ENCODE peak calls at places on chromosomes 2 and 18, in four cellular contexts. One of them, this sample, is unnamed.

GRCh38 chr18:59446012-59446411 is 86.9 kb upstream of the LMAN1 start:
- DNase-seq in IMR-90: peak
- DNase-seq in heart left ventricle: no peak
- DNase-seq in activated B cell treated with CpG ODN at 0.5 μM for 24 hours: no peak
- DNase-seq in this sample: no peak

GRCh38 chr2:133457862-133458261 is 110.4 kb downstream of the NCKAP5 start:
- DNase-seq in IMR-90: no peak
- DNase-seq in heart left ventricle: no peak
- DNase-seq in activated B cell treated with CpG ODN at 0.5 μM for 24 hours: no peak
- DNase-seq in this sample: no peak

GRCh38 chr2:225889452-225889851 is 489.9 kb downstream of the NYAP2 start:
- DNase-seq in IMR-90: peak
- DNase-seq in heart left ventricle: peak
- DNase-seq in activated B cell treated with CpG ODN at 0.5 μM for 24 hours: no peak
- DNase-seq in this sample: peak

GRCh38 chr2:132646805-132647115 is 23.2 kb downstream of the LYPD1 start:
- DNase-seq in IMR-90: peak
- DNase-seq in heart left ventricle: no peak
- DNase-seq in activated B cell treated with CpG ODN at 0.5 μM for 24 hours: no peak
- DNase-seq in this sample: no peak

GRCh38 chr2:198309081-198309480 is 504.7 kb downstream of the PLCL1 start:
- DNase-seq in IMR-90: no peak
- DNase-seq in heart left ventricle: no peak
- DNase-seq in activated B cell treated with CpG ODN at 0.5 μM for 24 hours: no peak
- DNase-seq in this sample: no peak

GRCh38 chr2:152334701-152335015 is 316 bp upstream of the FMNL2 start:
- DNase-seq in IMR-90: no peak
- DNase-seq in heart left ventricle: no peak
- DNase-seq in activated B cell treated with CpG ODN at 0.5 μM for 24 hours: no peak
- DNase-seq in this sample: no peak

GRCh38 chr2:219266232-219266631 is 12.5 kb upstream of the TUBA4A start:
- DNase-seq in IMR-90: no peak
- DNase-seq in heart left ventricle: no peak
- DNase-seq in activated B cell treated with CpG ODN at 0.5 μM for 24 hours: no peak
- DNase-seq in this sample: no peak

GRCh38 chr2:52934354-52934898 is 833.2 kb upstream of the CHAC2 start:
- DNase-seq in IMR-90: peak
- DNase-seq in heart left ventricle: no peak
- DNase-seq in activated B cell treated with CpG ODN at 0.5 μM for 24 hours: no peak
- DNase-seq in this sample: no peak

GRCh38 chr2:68415521-68415920 is 50.4 kb downstream of the PLEK start:
- DNase-seq in IMR-90: no peak
- DNase-seq in heart left ventricle: no peak
- DNase-seq in activated B cell treated with CpG ODN at 0.5 μM for 24 hours: no peak
- DNase-seq in this sample: no peak

GRCh38 chr2:222256250-222256649 is 42.5 kb downstream of the PAX3 start:
- DNase-seq in IMR-90: no peak
- DNase-seq in heart left ventricle: no peak
- DNase-seq in activated B cell treated with CpG ODN at 0.5 μM for 24 hours: no peak
- DNase-seq in this sample: no peak

GRCh38 chr2:26693287-26693849 is 846 bp downstream of the KCNK3 start:
- DNase-seq in IMR-90: no peak
- DNase-seq in heart left ventricle: no peak
- DNase-seq in activated B cell treated with CpG ODN at 0.5 μM for 24 hours: no peak
- DNase-seq in this sample: peak

GRCh38 chr2:72037322-72037721 is 110.3 kb downstream of the CYP26B1 start:
- DNase-seq in IMR-90: no peak
- DNase-seq in heart left ventricle: no peak
- DNase-seq in activated B cell treated with CpG ODN at 0.5 μM for 24 hours: no peak
- DNase-seq in this sample: no peak

GRCh38 chr2:191930205-191930604 is 83.3 kb upstream of the CAVIN2 start:
- DNase-seq in IMR-90: no peak
- DNase-seq in heart left ventricle: no peak
- DNase-seq in activated B cell treated with CpG ODN at 0.5 μM for 24 hours: no peak
- DNase-seq in this sample: no peak

GRCh38 chr2:68379184-68379708 is 14.2 kb downstream of the PLEK start:
- DNase-seq in IMR-90: no peak
- DNase-seq in heart left ventricle: no peak
- DNase-seq in activated B cell treated with CpG ODN at 0.5 μM for 24 hours: no peak
- DNase-seq in this sample: peak

GRCh38 chr2:42342061-42342794 is 18.8 kb downstream of the COX7A2L start:
- DNase-seq in IMR-90: peak
- DNase-seq in heart left ventricle: peak
- DNase-seq in activated B cell treated with CpG ODN at 0.5 μM for 24 hours: no peak
- DNase-seq in this sample: no peak

GRCh38 chr18:21315741-21316187 is 73.7 kb downstream of the GREB1L start:
- DNase-seq in IMR-90: no peak
- DNase-seq in heart left ventricle: no peak
- DNase-seq in activated B cell treated with CpG ODN at 0.5 μM for 24 hours: no peak
- DNase-seq in this sample: no peak

GRCh38 chr18:39825485-39825884 is 2129.5 kb upstream of the PIK3C3 start:
- DNase-seq in IMR-90: no peak
- DNase-seq in heart left ventricle: no peak
- DNase-seq in activated B cell treated with CpG ODN at 0.5 μM for 24 hours: no peak
- DNase-seq in this sample: no peak

GRCh38 chr2:237242091-237242536 is 156.4 kb downstream of the COPS8 start:
- DNase-seq in IMR-90: peak
- DNase-seq in heart left ventricle: no peak
- DNase-seq in activated B cell treated with CpG ODN at 0.5 μM for 24 hours: no peak
- DNase-seq in this sample: no peak

GRCh38 chr2:181258761-181259160 is 198.4 kb upstream of the ITGA4 start:
- DNase-seq in IMR-90: peak
- DNase-seq in heart left ventricle: no peak
- DNase-seq in activated B cell treated with CpG ODN at 0.5 μM for 24 hours: no peak
- DNase-seq in this sample: no peak

GRCh38 chr18:23838801-23839366 is 149.6 kb downstream of the LAMA3 start:
- DNase-seq in IMR-90: peak
- DNase-seq in heart left ventricle: no peak
- DNase-seq in activated B cell treated with CpG ODN at 0.5 μM for 24 hours: no peak
- DNase-seq in this sample: no peak

GRCh38 chr2:26302846-26303245 is 43.1 kb upstream of the SELENOI start:
- DNase-seq in IMR-90: no peak
- DNase-seq in heart left ventricle: no peak
- DNase-seq in activated B cell treated with CpG ODN at 0.5 μM for 24 hours: no peak
- DNase-seq in this sample: no peak

GRCh38 chr2:140502951-140503630 is 1627.7 kb downstream of the LRP1B start:
- DNase-seq in IMR-90: peak
- DNase-seq in heart left ventricle: no peak
- DNase-seq in activated B cell treated with CpG ODN at 0.5 μM for 24 hours: no peak
- DNase-seq in this sample: no peak

GRCh38 chr2:191441761-191442160 is 196.6 kb downstream of the MYO1B start:
- DNase-seq in IMR-90: peak
- DNase-seq in heart left ventricle: peak
- DNase-seq in activated B cell treated with CpG ODN at 0.5 μM for 24 hours: no peak
- DNase-seq in this sample: no peak

GRCh38 chr2:14543284-14543683 is 89.2 kb upstream of the LRATD1 start:
- DNase-seq in IMR-90: peak
- DNase-seq in heart left ventricle: no peak
- DNase-seq in activated B cell treated with CpG ODN at 0.5 μM for 24 hours: no peak
- DNase-seq in this sample: no peak

GRCh38 chr2:129883121-129883520 is 96.3 kb upstream of the RAB6C start:
- DNase-seq in IMR-90: no peak
- DNase-seq in heart left ventricle: no peak
- DNase-seq in activated B cell treated with CpG ODN at 0.5 μM for 24 hours: no peak
- DNase-seq in this sample: no peak

GRCh38 chr2:74849228-74849892 is 15.4 kb downstream of the HK2 start:
- DNase-seq in IMR-90: peak
- DNase-seq in heart left ventricle: peak
- DNase-seq in activated B cell treated with CpG ODN at 0.5 μM for 24 hours: no peak
- DNase-seq in this sample: peak

GRCh38 chr2:85173909-85174308 is 40.7 kb downstream of the TCF7L1 start:
- DNase-seq in IMR-90: peak
- DNase-seq in heart left ventricle: no peak
- DNase-seq in activated B cell treated with CpG ODN at 0.5 μM for 24 hours: no peak
- DNase-seq in this sample: no peak

GRCh38 chr2:218984239-218985020 is 554 bp downstream of the FEV start:
- DNase-seq in IMR-90: no peak
- DNase-seq in heart left ventricle: peak
- DNase-seq in activated B cell treated with CpG ODN at 0.5 μM for 24 hours: no peak
- DNase-seq in this sample: peak

GRCh38 chr2:152376385-152376784 is 41.4 kb downstream of the FMNL2 start:
- DNase-seq in IMR-90: no peak
- DNase-seq in heart left ventricle: no peak
- DNase-seq in activated B cell treated with CpG ODN at 0.5 μM for 24 hours: no peak
- DNase-seq in this sample: no peak

GRCh38 chr2:152648336-152648735 is 68.9 kb downstream of the PRPF40A start:
- DNase-seq in IMR-90: peak
- DNase-seq in heart left ventricle: no peak
- DNase-seq in activated B cell treated with CpG ODN at 0.5 μM for 24 hours: no peak
- DNase-seq in this sample: no peak

GRCh38 chr18:55579888-55580287 is 8.1 kb downstream of the TCF4 start:
- DNase-seq in IMR-90: no peak
- DNase-seq in heart left ventricle: no peak
- DNase-seq in activated B cell treated with CpG ODN at 0.5 μM for 24 hours: no peak
- DNase-seq in this sample: no peak

GRCh38 chr2:17539993-17540812 is at the start of gene VSNL1:
- DNase-seq in IMR-90: peak
- DNase-seq in heart left ventricle: peak
- DNase-seq in activated B cell treated with CpG ODN at 0.5 μM for 24 hours: no peak
- DNase-seq in this sample: peak

GRCh38 chr2:101518470-101519172 is 43.7 kb upstream of the RFX8 start:
- DNase-seq in IMR-90: peak
- DNase-seq in heart left ventricle: peak
- DNase-seq in activated B cell treated with CpG ODN at 0.5 μM for 24 hours: no peak
- DNase-seq in this sample: no peak

GRCh38 chr2:96502891-96503636 is 2.1 kb downstream of the NEURL3 start:
- DNase-seq in IMR-90: no peak
- DNase-seq in heart left ventricle: no peak
- DNase-seq in activated B cell treated with CpG ODN at 0.5 μM for 24 hours: no peak
- DNase-seq in this sample: no peak

DNA sequence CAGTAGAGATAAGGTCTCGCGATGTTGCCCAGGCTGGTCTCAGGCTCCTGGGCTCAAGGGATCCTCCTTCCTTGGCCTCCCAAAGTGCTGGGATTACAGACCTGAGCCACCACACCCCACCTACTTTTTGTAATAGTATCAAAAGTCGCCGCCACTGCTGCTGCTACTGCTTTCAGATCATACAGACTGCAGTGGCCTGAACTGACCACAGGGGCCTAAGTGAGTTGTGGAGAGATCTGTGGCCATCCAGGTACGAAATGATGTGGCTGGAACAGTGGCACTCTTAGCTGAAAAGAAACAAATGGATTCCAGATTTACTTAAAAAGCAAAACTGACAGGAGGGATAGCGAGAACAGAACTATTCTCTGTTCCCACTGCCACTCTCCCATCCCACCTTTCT is 32.9 kb upstream of the POMC start:
- DNase-seq in IMR-90: no peak
- DNase-seq in heart left ventricle: no peak
- DNase-seq in activated B cell treated with CpG ODN at 0.5 μM for 24 hours: no peak
- DNase-seq in this sample: no peak
- TF ChIP-seq CTCF in IMR-90: peak
- TF ChIP-seq CTCF in heart left ventricle: no peak
- TF ChIP-seq CTCF in activated B cell treated with CpG ODN at 0.5 μM for 24 hours: no peak
- TF ChIP-seq CTCF in this sample: no peak

GRCh38 chr2:88557290-88557689 is 70.0 kb downstream of the EIF2AK3 start:
- DNase-seq in IMR-90: no peak
- DNase-seq in heart left ventricle: no peak
- DNase-seq in activated B cell treated with CpG ODN at 0.5 μM for 24 hours: no peak
- DNase-seq in this sample: no peak

GRCh38 chr2:88549616-88550292 is 77.5 kb downstream of the EIF2AK3 start:
- DNase-seq in IMR-90: no peak
- DNase-seq in heart left ventricle: no peak
- DNase-seq in activated B cell treated with CpG ODN at 0.5 μM for 24 hours: no peak
- DNase-seq in this sample: no peak

GRCh38 chr2:88556026-88556425 is 71.2 kb downstream of the EIF2AK3 start:
- DNase-seq in IMR-90: no peak
- DNase-seq in heart left ventricle: no peak
- DNase-seq in activated B cell treated with CpG ODN at 0.5 μM for 24 hours: no peak
- DNase-seq in this sample: no peak

GRCh38 chr2:88554189-88554588 is 73.1 kb downstream of the EIF2AK3 start:
- DNase-seq in IMR-90: no peak
- DNase-seq in heart left ventricle: no peak
- DNase-seq in activated B cell treated with CpG ODN at 0.5 μM for 24 hours: no peak
- DNase-seq in this sample: no peak
- TF ChIP-seq CTCF in IMR-90: no peak
- TF ChIP-seq CTCF in heart left ventricle: no peak
- TF ChIP-seq CTCF in activated B cell treated with CpG ODN at 0.5 μM for 24 hours: no peak
- TF ChIP-seq CTCF in this sample: no peak

GRCh38 chr2:37026050-37026449 is 58.1 kb downstream of the HEATR5B start:
- DNase-seq in IMR-90: no peak
- DNase-seq in heart left ventricle: no peak
- DNase-seq in activated B cell treated with CpG ODN at 0.5 μM for 24 hours: no peak
- DNase-seq in this sample: no peak
- TF ChIP-seq CTCF in IMR-90: no peak
- TF ChIP-seq CTCF in heart left ventricle: no peak
- TF ChIP-seq CTCF in activated B cell treated with CpG ODN at 0.5 μM for 24 hours: no peak
- TF ChIP-seq CTCF in this sample: no peak

GRCh38 chr2:64049633-64050220 is 30.5 kb upstream of the VPS54 start:
- DNase-seq in IMR-90: peak
- DNase-seq in heart left ventricle: peak
- DNase-seq in activated B cell treated with CpG ODN at 0.5 μM for 24 hours: peak
- DNase-seq in this sample: peak
- TF ChIP-seq CTCF in IMR-90: peak
- TF ChIP-seq CTCF in heart left ventricle: peak
- TF ChIP-seq CTCF in activated B cell treated with CpG ODN at 0.5 μM for 24 hours: peak
- TF ChIP-seq CTCF in this sample: peak

GRCh38 chr2:216012133-216012829 is 1.1 kb downstream of the MREG start:
- DNase-seq in IMR-90: no peak
- DNase-seq in heart left ventricle: no peak
- DNase-seq in activated B cell treated with CpG ODN at 0.5 μM for 24 hours: no peak
- DNase-seq in this sample: no peak
- TF ChIP-seq CTCF in IMR-90: no peak
- TF ChIP-seq CTCF in heart left ventricle: no peak
- TF ChIP-seq CTCF in activated B cell treated with CpG ODN at 0.5 μM for 24 hours: no peak
- TF ChIP-seq CTCF in this sample: no peak

This sample was measured in GM20000.